ENCODE peak calls at places on chromosomes 6 and 20, in five cellular contexts. H is mesendoderm, Y is heart right ventricle, O is pancreas, U is transverse colon. N is an unnamed sample. For H3K4me1, the result is how much of the 10 kb centered on the place peaks cover.

GRCh38 chr6:120826253-120826652 is 508.0 kb downstream of the TBC1D32 start:
- DNase-seq in H (peak), Y (no peak), O (peak), U (peak), N (peak)

GRCh38 chr6:127376685-127377084 is 33.3 kb upstream of the ECHDC1 start:
- DNase-seq in H (no peak), Y (no peak), O (no peak), U (no peak), N (no peak)

GRCh38 chr6:125512621-125513020 is 210.9 kb upstream of the HDDC2 start:
- DNase-seq in H (peak), Y (no peak), O (no peak), U (no peak), N (no peak)

GRCh38 chr20:5789827-5790226 is 39.6 kb downstream of the SHLD1 start:
- DNase-seq in H (no peak), Y (no peak), O (no peak), U (no peak), N (no peak)

GRCh38 chr6:9028086-9028485 is 592.7 kb upstream of the SLC35B3 start:
- DNase-seq in H (no peak), Y (no peak), O (no peak), U (no peak), N (no peak)

GRCh38 chr6:15265787-15266186 is 19.9 kb downstream of the JARID2 start:
- DNase-seq in H (no peak), Y (no peak), O (no peak), U (no peak), N (no peak)

GRCh38 chr20:36573798-36574277 is 441 bp downstream of the TGIF2 start:
- DNase-seq in H (no peak), Y (no peak), O (peak), U (peak), N (peak)

GRCh38 chr6:37776546-37776945 is 43.0 kb upstream of the ZFAND3 start:
- DNase-seq in H (no peak), Y (no peak), O (no peak), U (no peak), N (no peak)

GRCh38 chr20:34473262-34473883 is 42.8 kb upstream of the DYNLRB1 start:
- DNase-seq in H (peak), Y (peak), O (no peak), U (peak), N (peak)

GRCh38 chr6:94478178-94479140 is 1059.1 kb upstream of the EPHA7 start:
- DNase-seq in H (no peak), Y (no peak), O (no peak), U (no peak), N (no peak)

GRCh38 chr6:83071023-83071422 is 3.6 kb downstream of the DOP1A start:
- DNase-seq in H (peak), Y (no peak), O (no peak), U (no peak), N (no peak)

GRCh38 chr6:1497593-1498105 is 108.3 kb downstream of the FOXF2 start:
- DNase-seq in H (no peak), Y (peak), O (no peak), U (peak), N (no peak)

GRCh38 chr6:151257984-151258445 is 18.2 kb downstream of the AKAP12 start:
- DNase-seq in H (no peak), Y (no peak), O (no peak), U (no peak), N (no peak)

GRCh38 chr20:23092409-23092756 is 6.3 kb upstream of the CD93 start:
- DNase-seq in H (no peak), Y (no peak), O (no peak), U (no peak), N (no peak)

GRCh38 chr20:60837386-60837785 is 414.7 kb upstream of the CDH4 start:
- DNase-seq in H (no peak), Y (no peak), O (no peak), U (no peak), N (no peak)

GRCh38 chr6:26180346-26180745 is 93.1 kb downstream of the HFE start:
- DNase-seq in H (no peak), Y (no peak), O (no peak), U (no peak), N (no peak)

GRCh38 chr6:20747996-20748395 is 213.7 kb downstream of the CDKAL1 start:
- DNase-seq in H (no peak), Y (no peak), O (no peak), U (no peak), N (no peak)

GRCh38 chr6:117440558-117441525 is 15.1 kb upstream of the ROS1 start:
- DNase-seq in H (no peak), Y (no peak), O (no peak), U (no peak), N (no peak)

GRCh38 chr20:17648782-17649730 is 33.0 kb downstream of the RRBP1 start:
- DNase-seq in H (no peak), Y (no peak), O (peak), U (peak), N (peak)

GRCh38 chr20:32581839-32582658 is 3.1 kb downstream of the NOL4L start:
- DNase-seq in H (no peak), Y (no peak), O (no peak), U (no peak), N (no peak)

GRCh38 chr20:57523782-57524181 is 1.2 kb downstream of the CTCFL start:
- DNase-seq in H (no peak), Y (no peak), O (no peak), U (no peak), N (no peak)

GRCh38 chr6:109794201-109794926 is 103.3 kb downstream of the FIG4 start:
- DNase-seq in H (no peak), Y (no peak), O (no peak), U (no peak), N (no peak)

GRCh38 chr6:169028343-169028742 is 225.3 kb downstream of the THBS2 start:
- DNase-seq in H (no peak), Y (no peak), O (no peak), U (no peak), N (no peak)

GRCh38 chr20:23446505-23446904 is 6.2 kb downstream of the CST11 start:
- DNase-seq in H (peak), Y (peak), O (peak), U (peak), N (peak)

GRCh38 chr6:150252714-150253444 is 110.0 kb downstream of the PPP1R14C start:
- DNase-seq in H (no peak), Y (peak), O (no peak), U (no peak), N (peak)

GRCh38 chr20:24389686-24390085 is 79.7 kb upstream of the SYNDIG1 start:
- DNase-seq in H (no peak), Y (peak), O (no peak), U (no peak), N (no peak)

GRCh38 chr20:34558320-34559202 is at the start of gene MAP1LC3A:
- DNase-seq in H (peak), Y (peak), O (peak), U (peak), N (peak)

GRCh38 chr6:30556714-30556963 is 350 bp upstream of the GNL1 start:
- DNase-seq in H (peak), Y (peak), O (no peak), U (peak), N (peak)

GRCh38 chr6:53702316-53702715 is 36.8 kb upstream of the KLHL31 start:
- DNase-seq in H (no peak), Y (no peak), O (no peak), U (no peak), N (no peak)

GRCh38 chr6:25958700-25959162 is 3.9 kb upstream of the TRIM38 start:
- DNase-seq in H (peak), Y (no peak), O (no peak), U (no peak), N (no peak)

GRCh38 chr20:30985386-30985785 is 272.1 kb upstream of the DEFB115 start:
- DNase-seq in H (no peak), Y (no peak), O (no peak), U (no peak), N (no peak)

GRCh38 chr20:63712191-63712590 is 4.4 kb downstream of the ZGPAT start:
- DNase-seq in H (no peak), Y (no peak), O (no peak), U (no peak), N (no peak)

GRCh38 chr6:107871981-107872380 is 47.9 kb upstream of the SCML4 start:
- DNase-seq in H (no peak), Y (no peak), O (no peak), U (no peak), N (no peak)

GRCh38 chr20:42530855-42531674 is 658.6 kb downstream of the PTPRT start:
- DNase-seq in H (peak), Y (peak), O (no peak), U (no peak), N (no peak)

GRCh38 chr20:33947709-33948295 is 45.9 kb upstream of the RALY start:
- DNase-seq in H (peak), Y (no peak), O (no peak), U (peak), N (no peak)

GRCh38 chr6:139231206-139231605 is 60.6 kb downstream of the TXLNB start:
- DNase-seq in H (no peak), Y (no peak), O (no peak), U (no peak), N (no peak)

GRCh38 chr6:129844118-129844891 is 16.8 kb downstream of the TMEM244 start:
- DNase-seq in H (peak), Y (no peak), O (no peak), U (no peak), N (no peak)

DNA sequence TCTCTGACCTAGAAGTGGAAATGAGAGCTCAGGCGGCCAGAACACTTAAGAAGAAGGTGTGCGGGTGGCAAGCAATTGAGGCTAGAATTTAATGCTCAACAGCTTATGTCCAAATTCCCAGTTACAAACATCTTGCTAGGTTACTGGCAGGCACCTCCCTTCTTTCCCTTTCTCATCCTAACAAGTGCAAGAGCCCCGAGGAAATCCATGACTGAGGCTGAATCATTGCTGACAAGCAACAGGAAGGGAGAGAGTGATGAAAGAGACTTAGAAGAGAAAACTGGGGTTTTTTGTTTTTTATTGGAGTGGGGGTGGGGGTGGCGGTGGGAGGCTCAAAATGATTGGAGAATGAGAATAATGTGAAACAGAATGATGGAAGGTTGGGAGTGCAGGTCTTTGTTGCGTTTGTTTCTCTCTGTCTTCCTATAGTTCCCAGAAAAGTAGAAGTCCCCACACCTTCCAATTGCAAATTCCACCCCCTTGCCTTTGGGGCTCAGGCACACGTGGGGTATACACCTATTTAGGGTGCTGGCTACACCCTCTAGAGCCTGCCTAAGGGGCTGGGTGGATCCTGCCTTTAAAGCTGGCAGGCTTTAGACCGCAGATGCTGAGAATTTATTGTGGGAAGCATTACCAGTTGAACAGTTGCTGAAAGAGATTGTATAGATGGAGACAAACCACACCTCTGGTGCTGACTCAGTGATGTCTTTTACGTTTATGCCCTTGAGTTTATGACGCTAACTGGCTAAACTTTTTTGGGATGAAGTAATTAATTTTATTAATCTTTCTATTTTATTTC is 1.4 kb downstream of the FAM83B start:
- DNase-seq in H (peak), Y (no peak), O (no peak), U (no peak), N (no peak)
- H3K4me3 ChIP-seq in H (no peak), Y (no peak), O (no peak), U (peak), N (peak)

GRCh38 chr20:47480239-47480638 is 21.4 kb upstream of the NCOA3 start:
- DNase-seq in H (peak), Y (no peak), O (no peak), U (no peak), N (no peak)
- H3K27ac ChIP-seq in H (no peak), Y (peak), O (no peak), U (no peak), N (no peak)

GRCh38 chr6:33624856-33625255 is 3.7 kb downstream of the ITPR3 start:
- DNase-seq in H (no peak), Y (no peak), O (no peak), U (no peak), N (no peak)
- H3K4me1 ChIP-seq in H (under half), Y (under half), O (under half), U (half or more), N (half or more)

GRCh38 chr6:17395112-17395511 is 1.7 kb downstream of the CAP2 start:
- DNase-seq in H (no peak), Y (no peak), O (no peak), U (no peak), N (no peak)

GRCh38 chr6:17392978-17393334 is 439 bp upstream of the CAP2 start:
- DNase-seq in H (no peak), Y (no peak), O (no peak), U (no peak), N (no peak)

GRCh38 chr6:17393335-17394191 is at the start of gene CAP2:
- DNase-seq in H (peak), Y (peak), O (peak), U (peak), N (peak)

GRCh38 chr6:17396256-17396655 is 2.9 kb downstream of the CAP2 start:
- DNase-seq in H (no peak), Y (no peak), O (no peak), U (no peak), N (no peak)

DNA sequence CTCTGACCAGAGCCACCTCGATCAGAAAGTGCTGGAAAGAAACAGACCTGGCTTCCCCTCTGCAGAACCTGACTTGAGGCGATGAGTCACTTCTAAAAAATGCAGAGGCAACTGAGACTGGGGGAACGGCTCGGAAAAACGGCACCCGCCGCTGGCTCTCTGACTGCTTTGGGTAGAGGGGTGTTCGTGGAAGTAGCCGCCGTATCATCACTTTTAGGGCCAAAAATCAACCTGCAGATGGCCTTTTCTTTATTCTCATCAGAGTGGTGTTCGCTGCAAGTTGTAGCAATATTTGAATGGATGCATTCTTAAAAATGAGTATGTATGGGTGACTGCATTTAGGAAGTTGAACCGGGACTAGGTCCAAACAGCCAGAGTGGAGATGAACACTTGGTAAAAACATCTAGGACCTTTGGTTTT is 807 bp downstream of the CAP2 start:
- DNase-seq in H (peak), Y (peak), O (peak), U (peak), N (peak)
- H3K4me3 ChIP-seq in H (peak), Y (peak), O (peak), U (peak), N (no peak)

GRCh38 chr6:3765415-3765814 is 13.9 kb upstream of the PXDC1 start:
- DNase-seq in H (no peak), Y (no peak), O (no peak), U (no peak), N (no peak)
- H3K27ac ChIP-seq in H (no peak), Y (no peak), O (no peak), U (no peak), N (no peak)

DNA sequence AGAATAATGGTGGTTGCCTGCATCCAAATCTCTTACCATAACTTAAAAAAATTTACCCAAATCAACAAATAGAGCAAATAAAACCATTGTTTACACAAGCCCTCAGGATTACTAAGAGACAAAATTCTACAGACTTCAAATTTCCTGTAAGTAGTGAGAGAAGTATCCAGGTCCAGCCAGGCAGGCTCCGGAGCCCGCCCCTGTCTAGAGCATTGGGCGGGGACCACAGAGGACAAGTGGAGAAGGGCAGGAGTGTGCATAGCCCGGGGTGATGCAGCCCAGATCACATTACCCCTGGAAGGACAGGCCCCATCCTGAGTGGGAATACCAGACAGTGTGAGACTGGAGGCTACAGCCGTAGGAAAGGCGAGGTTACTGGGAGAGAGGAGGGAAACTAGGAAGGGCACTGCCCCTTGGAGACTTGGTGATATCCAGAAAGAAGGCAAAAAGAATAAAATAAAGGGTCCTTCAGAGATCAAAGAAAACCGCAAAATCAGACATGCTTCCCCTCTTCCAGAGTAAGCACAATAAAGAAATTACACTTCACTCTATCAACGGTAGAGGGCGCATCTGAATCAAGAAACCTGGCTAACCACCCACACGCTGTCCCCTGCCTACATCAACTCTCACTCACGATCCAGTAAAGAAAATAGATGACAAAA is 26.6 kb downstream of the RIN2 start:
- DNase-seq in H (peak), Y (peak), O (no peak), U (peak), N (peak)
- H3K4me1 ChIP-seq in H (under half), Y (half or more), O (under half), U (under half), N (under half)

DNA sequence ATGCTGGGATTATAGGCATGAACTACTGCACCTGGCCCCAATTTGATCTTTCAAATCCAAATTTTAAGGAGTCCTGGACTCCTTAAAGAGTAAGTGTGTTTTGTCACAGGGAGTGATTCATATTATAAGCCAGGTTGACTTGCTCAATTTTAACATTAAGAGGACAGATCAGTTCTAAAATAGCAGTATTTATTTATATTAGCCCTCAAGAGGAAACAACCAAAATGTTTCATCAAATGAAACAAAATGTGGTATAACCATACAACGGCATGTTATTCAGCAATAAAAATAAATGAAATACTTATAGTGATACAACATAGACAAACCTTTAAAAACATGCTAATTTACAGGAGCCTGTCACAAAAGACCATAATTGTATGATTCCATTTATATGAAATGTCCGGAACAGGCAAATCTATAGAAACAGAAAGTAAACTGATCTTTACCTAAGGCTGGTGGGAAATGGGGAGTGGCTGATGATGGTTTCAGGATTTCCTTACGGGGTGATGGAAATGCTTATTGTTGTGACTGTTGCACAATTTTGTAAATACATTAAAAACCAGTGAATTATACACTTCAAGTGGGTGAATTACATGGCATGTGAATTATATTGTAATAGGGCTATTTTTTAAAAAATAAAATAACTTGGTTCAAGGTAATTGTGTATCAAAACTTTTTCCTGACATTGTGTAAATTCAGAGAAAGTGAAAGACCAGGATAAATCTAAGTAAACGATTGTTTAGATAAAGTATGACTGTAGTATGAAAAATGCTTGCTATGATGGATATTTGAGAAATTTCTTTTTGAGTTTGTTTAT is 637.3 kb downstream of the MMUT start:
- DNase-seq in H (no peak), Y (no peak), O (no peak), U (no peak), N (no peak)
- H3K4me3 ChIP-seq in H (no peak), Y (no peak), O (no peak), U (no peak), N (no peak)